ENCODE peak calls at places on chromosomes 13 and 19, in seven cellular contexts. E, U, L, K, I, O and M are unnamed samples.

GRCh38 chr13:104750377-104750776 is 1684.2 kb upstream of the SLC10A2 start:
- DNase-seq in O (peak; percentile 76), I (no peak), U (no peak), K (no peak), E (no peak), L (peak; percentile 3), M (no peak)

GRCh38 chr19:40962460-40962961 is 28.6 kb upstream of the CYP2B6 start:
- DNase-seq in U (peak; percentile 68), L (peak; percentile 86), O (peak; percentile 25), K (no peak), E (no peak), I (no peak), M (peak; percentile 17)

GRCh38 chr13:48801255-48801654 is 147.5 kb downstream of the CYSLTR2 start:
- DNase-seq in U (peak; percentile 89), E (no peak), O (peak; percentile 77), L (peak; percentile 68), I (no peak), K (no peak), M (peak; percentile 78)

GRCh38 chr13:75222031-75222430 is 259.9 kb downstream of the TBC1D4 start:
- DNase-seq in U (no peak), E (no peak), L (no peak), K (no peak), O (peak; percentile 72), I (no peak), M (peak; percentile 21)

GRCh38 chr13:26457212-26457611 is 100.3 kb upstream of the WASF3 start:
- DNase-seq in E (no peak), U (peak; percentile 86), O (peak; percentile 9), K (no peak), L (peak; percentile 89), I (no peak), M (no peak)

GRCh38 chr19:48844472-48844871 is 8.2 kb upstream of the HSD17B14 start:
- DNase-seq in O (peak; percentile 54), L (peak; percentile 61), I (peak; percentile 65), U (peak; percentile 73), E (no peak), K (no peak), M (peak; percentile 75)

GRCh38 chr19:2083174-2083854 is 12.8 kb downstream of the MOB3A start:
- DNase-seq in U (no peak), L (no peak), E (no peak), I (no peak), O (no peak), K (peak; percentile 70), M (no peak)

GRCh38 chr13:64075543-64076271 is 2660.1 kb upstream of the PCDH20 start:
- DNase-seq in K (no peak), I (no peak), E (peak; percentile 89), U (no peak), O (no peak), L (no peak), M (no peak)

GRCh38 chr13:111216166-111216960 is 101.3 kb downstream of the ARHGEF7 start:
- DNase-seq in L (peak; percentile 31), U (no peak), E (peak; percentile 76), K (peak; percentile 60), I (peak; percentile 83), O (no peak), M (no peak)

GRCh38 chr19:16381756-16382401 is 57.3 kb downstream of the KLF2 start:
- DNase-seq in E (no peak), U (no peak), L (no peak), K (peak; percentile 97), O (no peak), I (no peak), M (peak; percentile 87)

GRCh38 chr13:52848455-52849190 is at the start of gene PCDH8:
- DNase-seq in E (no peak), L (no peak), I (peak; percentile 97), K (peak; percentile 63), O (no peak), U (no peak), M (no peak)

GRCh38 chr19:44696939-44697669 is 1.8 kb upstream of the CEACAM16 start:
- DNase-seq in L (no peak), I (peak; percentile 81), E (peak; percentile 89), O (no peak), K (peak; percentile 24), U (no peak), M (no peak)

GRCh38 chr19:41241859-41242258 is 22.3 kb upstream of the HNRNPUL1 start:
- DNase-seq in K (no peak), L (no peak), U (no peak), E (no peak), O (no peak), I (no peak), M (no peak)

GRCh38 chr13:30255696-30256095 is 51.7 kb downstream of the KATNAL1 start:
- DNase-seq in I (no peak), U (no peak), L (no peak), K (no peak), E (no peak), O (no peak), M (no peak)

GRCh38 chr19:8305798-8306197 is 2.4 kb downstream of the CD320 start:
- DNase-seq in E (no peak), K (no peak), L (no peak), O (no peak), I (no peak), U (peak; percentile 0), M (no peak)

GRCh38 chr13:93225610-93226009 is 997 bp upstream of the GPC6 start:
- DNase-seq in U (no peak), O (no peak), E (no peak), L (no peak), I (no peak), K (no peak), M (no peak)

GRCh38 chr13:36131215-36131930 is at the start of gene DCLK1:
- DNase-seq in U (no peak), E (peak; percentile 78), I (peak; percentile 89), O (peak; percentile 24), L (peak; percentile 26), K (peak; percentile 95), M (no peak)

GRCh38 chr19:28633223-28634030 is 579.5 kb downstream of the UQCRFS1 start:
- DNase-seq in K (no peak), E (peak; percentile 30), O (peak; percentile 3), L (peak; percentile 56), U (peak; percentile 1), I (peak; percentile 90), M (peak; percentile 41)

GRCh38 chr13:79663420-79663819 is 182.5 kb downstream of the NDFIP2 start:
- DNase-seq in L (no peak), E (no peak), K (no peak), U (no peak), O (no peak), I (no peak), M (no peak)

GRCh38 chr19:7983286-7983950 is 22.0 kb downstream of the ELAVL1 start:
- DNase-seq in L (no peak), K (peak; percentile 23), E (no peak), O (no peak), U (no peak), I (no peak), M (no peak)

GRCh38 chr19:7751157-7751783 is 3.9 kb upstream of the CD209 start:
- DNase-seq in I (no peak), K (no peak), O (peak; percentile 8), E (no peak), L (no peak), U (no peak), M (no peak)

GRCh38 chr19:32407004-32407992 is 1.7 kb downstream of the DPY19L3 start:
- DNase-seq in I (peak; percentile 53), K (peak; percentile 64), L (peak; percentile 23), E (peak; percentile 46), U (no peak), O (peak; percentile 61), M (peak; percentile 37)

GRCh38 chr19:56875717-56876116 is 35.2 kb upstream of the PEG3 start:
- DNase-seq in K (no peak), L (no peak), I (no peak), E (no peak), U (no peak), O (no peak), M (no peak)

GRCh38 chr19:7699422-7700127 is 2.4 kb downstream of the FCER2 start:
- DNase-seq in O (peak; percentile 17), L (no peak), U (no peak), K (no peak), E (no peak), I (no peak), M (no peak)

GRCh38 chr19:28820289-28820688 is 392.7 kb downstream of the UQCRFS1 start:
- DNase-seq in L (no peak), K (no peak), O (no peak), U (no peak), E (no peak), I (no peak), M (no peak)

GRCh38 chr13:37270206-37271001 is 164.9 kb upstream of the CSNK1A1L start:
- DNase-seq in E (no peak), U (no peak), I (no peak), O (no peak), K (no peak), L (no peak), M (no peak)